ENCODE peak calls at places on chromosomes 16 and 17, in ten cellular contexts. K is adrenal gland, M is testis, N is heart left ventricle, I is A549, V is IMR-90, A is Peyer's patch, Y is tibial nerve, C is ovary, Q is HCT116. P is an unnamed sample. For H3K4me1, the result is how much of the 10 kb centered on the place peaks cover.

GRCh38 chr17:2070241-2071023 is 15.5 kb downstream of the HIC1 start:
- DNase-seq in N (no peak), I (no peak), M (no peak), Y (no peak), C (peak), A (no peak), K (no peak), V (no peak), Q (no peak), P (no peak)

GRCh38 chr17:38609280-38610031 is 3.7 kb upstream of the SRCIN1 start:
- DNase-seq in Y (no peak), A (no peak), N (no peak), V (no peak), K (no peak), Q (no peak), I (no peak), M (no peak), C (no peak), P (no peak)

GRCh38 chr16:60199154-60199553 is 1465.0 kb upstream of the GOT2 start:
- DNase-seq in K (no peak), M (no peak), N (no peak), I (no peak), A (no peak), Q (no peak), C (no peak), V (no peak), Y (no peak), P (no peak)

GRCh38 chr17:61846976-61847375 is 16.4 kb downstream of the BRIP1 start:
- DNase-seq in N (no peak), I (no peak), K (no peak), Q (no peak), A (no peak), V (no peak), M (no peak), Y (no peak), C (no peak), P (no peak)

GRCh38 chr17:36127882-36128369 is 24.3 kb downstream of the CCL4 start:
- DNase-seq in C (no peak), Q (no peak), Y (no peak), K (no peak), V (no peak), N (no peak), I (no peak), M (no peak), A (no peak), P (no peak)

GRCh38 chr16:13809765-13810164 is 110.2 kb upstream of the ERCC4 start:
- DNase-seq in Q (no peak), A (no peak), N (no peak), Y (no peak), K (no peak), V (no peak), C (no peak), I (no peak), M (no peak), P (no peak)

GRCh38 chr17:77526728-77527355 is 386.1 kb downstream of the SEC14L1 start:
- DNase-seq in N (no peak), K (no peak), C (no peak), I (no peak), M (no peak), V (no peak), Q (no peak), A (no peak), Y (no peak), P (no peak)

GRCh38 chr16:81600275-81600674 is 155.7 kb downstream of the CMIP start:
- DNase-seq in V (peak), A (no peak), Q (no peak), K (no peak), C (no peak), Y (no peak), I (peak), N (no peak), M (no peak), P (no peak)

GRCh38 chr16:53504161-53504663 is 1.2 kb upstream of the AKTIP start:
- DNase-seq in Y (peak), M (peak), Q (no peak), N (peak), A (peak), K (peak), V (peak), C (peak), I (peak), P (peak)

GRCh38 chr17:19753661-19754463 is 5.8 kb upstream of the ALDH3A1 start:
- DNase-seq in K (peak), Y (no peak), M (no peak), V (no peak), I (peak), N (no peak), Q (peak), A (peak), C (no peak), P (no peak)

GRCh38 chr16:28876016-28876659 is 2.1 kb upstream of the ATP2A1 start:
- DNase-seq in Q (no peak), A (no peak), V (no peak), N (no peak), I (no peak), M (no peak), K (no peak), C (no peak), Y (no peak), P (no peak)

GRCh38 chr17:55451203-55451641 is 29.6 kb upstream of the MMD start:
- DNase-seq in Q (no peak), M (no peak), K (no peak), C (no peak), V (peak), N (no peak), Y (no peak), A (no peak), I (peak), P (no peak)

GRCh38 chr16:22670551-22670970 is 143.4 kb upstream of the HS3ST2 start:
- DNase-seq in V (no peak), M (peak), N (no peak), I (peak), C (no peak), Y (no peak), K (no peak), A (no peak), Q (peak), P (no peak)

GRCh38 chr17:16415031-16415924 is at the start of gene TRPV2:
- DNase-seq in Y (no peak), K (no peak), M (no peak), V (no peak), C (no peak), I (peak), Q (no peak), N (peak), A (peak), P (no peak)

GRCh38 chr17:67700037-67700436 is 17.7 kb upstream of the NOL11 start:
- DNase-seq in N (no peak), V (no peak), C (no peak), Q (no peak), M (no peak), A (no peak), I (no peak), K (no peak), Y (no peak), P (no peak)

GRCh38 chr17:79952265-79952877 is 83.3 kb downstream of the TBC1D16 start:
- DNase-seq in N (no peak), C (peak), V (no peak), I (no peak), Y (no peak), A (no peak), Q (no peak), K (peak), M (no peak), P (no peak)

GRCh38 chr16:2710021-2710710 is 9.9 kb downstream of the PRSS27 start:
- DNase-seq in K (no peak), N (no peak), Y (no peak), A (no peak), M (no peak), Q (no peak), C (no peak), V (no peak), I (no peak), P (no peak)

GRCh38 chr17:55735784-55736405 is 13.2 kb upstream of the TMEM100 start:
- DNase-seq in N (peak), A (peak), I (peak), Q (peak), C (peak), Y (peak), M (peak), V (peak), K (peak), P (no peak)

GRCh38 chr17:42748906-42749798 is 4.3 kb upstream of the EZH1 start:
- DNase-seq in Q (no peak), I (no peak), N (no peak), A (no peak), V (no peak), Y (peak), K (no peak), C (no peak), M (no peak), P (no peak)

GRCh38 chr17:32264140-32264799 is 1.4 kb upstream of the RHBDL3 start:
- DNase-seq in V (no peak), Y (no peak), N (no peak), K (no peak), M (no peak), Q (no peak), C (no peak), I (peak), A (no peak), P (no peak)

GRCh38 chr16:2953706-2954105 is 10.4 kb upstream of the KREMEN2 start:
- DNase-seq in K (no peak), Y (no peak), C (no peak), V (no peak), N (no peak), A (no peak), I (no peak), M (no peak), Q (no peak), P (no peak)

GRCh38 chr17:75108193-75108592 is 1.6 kb upstream of the ARMC7 start:
- DNase-seq in C (no peak), M (no peak), A (no peak), V (no peak), N (no peak), I (no peak), K (no peak), Y (no peak), Q (no peak), P (no peak)

GRCh38 chr16:81675662-81676535 is 103.2 kb upstream of the PLCG2 start:
- DNase-seq in K (no peak), M (peak), N (no peak), Y (no peak), A (no peak), V (no peak), C (no peak), I (no peak), Q (no peak), P (no peak)

GRCh38 chr17:48283907-48284306 is 146.1 kb downstream of the SKAP1 start:
- DNase-seq in I (no peak), M (no peak), K (no peak), C (no peak), A (no peak), Q (no peak), V (no peak), Y (no peak), N (no peak), P (no peak)

GRCh38 chr17:13665872-13666635 is 64.3 kb upstream of the HS3ST3A1 start:
- DNase-seq in K (no peak), Y (no peak), Q (no peak), M (no peak), N (no peak), A (no peak), I (no peak), C (no peak), V (no peak), P (no peak)

GRCh38 chr17:35094902-35095301 is 24.8 kb downstream of the RAD51D start:
- DNase-seq in C (no peak), Q (peak), Y (no peak), K (no peak), I (peak), M (no peak), V (peak), A (no peak), N (no peak), P (no peak)

GRCh38 chr17:76929572-76929971 is 61.4 kb downstream of the MGAT5B start:
- DNase-seq in K (no peak), Y (no peak), A (no peak), C (no peak), V (no peak), I (no peak), M (no peak), N (no peak), Q (no peak), P (no peak)

GRCh38 chr16:4660454-4661007 is 32.8 kb upstream of the NUDT16L1 start:
- DNase-seq in N (peak), K (peak), V (peak), M (peak), Y (no peak), A (peak), C (peak), I (no peak), Q (no peak), P (peak)

GRCh38 chr17:45221997-45222272 is 250 bp downstream of the FMNL1 start:
- DNase-seq in M (no peak), A (no peak), Q (no peak), V (no peak), K (no peak), Y (no peak), I (no peak), C (no peak), N (no peak), P (no peak)

GRCh38 chr17:45221081-45221996 is at the start of gene FMNL1:
- DNase-seq in K (peak), N (peak), A (peak), M (peak), V (no peak), C (no peak), Y (no peak), I (no peak), Q (no peak), P (no peak)

GRCh38 chr17:45223541-45224528 is 2.1 kb downstream of the FMNL1 start:
- DNase-seq in N (no peak), I (no peak), V (no peak), C (no peak), K (no peak), M (no peak), Y (no peak), A (no peak), Q (no peak), P (no peak)

GRCh38 chr17:45222994-45223540 is 1.4 kb downstream of the FMNL1 start:
- DNase-seq in C (no peak), N (no peak), V (no peak), M (no peak), A (no peak), Y (no peak), Q (no peak), K (no peak), I (no peak), P (no peak)

DNA sequence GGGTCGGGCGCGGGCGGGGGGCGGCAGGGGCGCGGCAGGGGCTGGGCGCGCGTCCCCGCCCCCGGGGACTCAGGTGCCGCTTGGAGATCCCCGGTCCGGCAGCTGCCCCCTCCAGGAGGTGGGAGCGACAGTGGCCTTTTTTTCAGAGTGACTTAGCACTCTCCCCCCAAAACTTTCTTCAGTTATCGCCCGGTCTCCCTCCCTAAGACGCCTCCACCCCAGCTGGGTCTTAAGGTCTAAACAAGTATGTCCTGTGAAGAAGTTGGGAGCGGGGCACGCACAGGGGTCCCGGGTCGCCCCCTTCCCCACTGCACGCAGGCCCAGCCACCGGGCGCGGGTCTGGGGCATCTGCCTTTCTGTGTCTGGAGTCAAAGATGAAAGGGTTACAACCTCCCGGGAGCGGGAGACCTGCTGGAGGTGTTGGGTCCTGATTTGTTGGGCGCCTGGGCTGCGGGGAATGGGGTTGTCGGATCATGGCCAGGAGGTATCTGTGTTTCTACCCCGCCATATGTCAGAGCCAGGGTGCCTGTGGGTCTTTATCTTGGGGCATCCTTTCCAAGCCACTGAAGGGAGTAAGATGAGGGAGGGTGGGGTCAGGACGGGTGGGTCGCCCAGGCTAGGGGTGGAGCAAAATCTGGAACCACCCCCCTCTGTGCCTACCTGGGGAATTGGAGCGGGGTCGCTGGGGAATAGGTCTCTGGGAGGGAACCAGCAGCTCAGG is 748 bp downstream of the FMNL1 start:
- DNase-seq in C (no peak), A (peak), V (no peak), M (no peak), K (no peak), Y (no peak), N (no peak), Q (no peak), I (no peak), P (no peak)
- H3K4me1 ChIP-seq in C (under half), A (under half), V (under half), M (under half), K (under half), Y (under half), N (under half), Q (under half), I (half or more), P (under half)

DNA sequence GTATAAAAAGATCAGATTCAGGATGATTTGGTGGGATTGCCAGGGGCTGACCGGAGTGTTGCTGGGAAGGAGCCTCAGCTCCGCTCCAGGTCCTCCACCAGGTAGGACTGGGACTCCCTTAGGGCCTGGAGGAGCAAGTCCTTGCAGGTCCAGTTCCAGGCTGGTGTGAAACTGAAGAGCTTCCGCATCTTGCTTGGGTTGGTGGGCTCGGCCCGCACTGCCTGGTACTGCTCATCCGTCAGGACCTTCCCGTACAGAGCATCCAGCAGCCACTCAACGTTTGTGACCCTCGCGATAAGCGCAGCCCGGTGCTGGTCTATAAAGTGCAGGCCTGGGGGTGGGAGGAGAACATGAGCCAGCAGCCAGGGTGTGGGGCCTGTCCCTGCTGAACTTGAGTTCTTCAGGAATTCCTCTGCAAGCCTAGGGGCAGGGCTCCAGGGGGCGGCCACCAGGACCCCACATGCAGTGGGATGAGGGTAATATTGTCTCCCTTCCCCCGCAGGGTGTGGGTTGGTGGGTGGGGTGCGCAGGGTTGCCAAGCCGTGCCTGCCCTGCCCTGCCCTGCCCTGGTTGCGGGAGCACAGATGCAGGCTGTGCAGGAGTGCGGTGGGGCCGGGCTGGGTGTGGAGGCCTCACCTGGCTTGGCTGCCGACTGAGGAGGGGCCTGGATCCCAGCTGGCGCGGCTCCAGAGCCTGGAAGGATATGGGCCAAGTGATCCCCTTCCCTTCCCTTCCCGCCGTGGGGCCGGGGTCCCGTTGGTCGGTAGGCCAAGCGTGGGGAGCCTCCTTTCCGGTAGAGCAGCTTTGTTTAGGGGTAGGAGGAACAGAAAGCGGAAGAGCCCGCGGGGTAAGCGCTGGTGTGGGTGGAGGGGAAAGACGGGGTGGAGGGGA is 804 bp downstream of the PYCARD start:
- DNase-seq in I (no peak), A (peak), K (no peak), C (no peak), Y (no peak), V (no peak), N (peak), Q (no peak), M (no peak), P (no peak)
- TF ChIP-seq POLR2A in I (no peak), A (peak), K (no peak), C (no peak), Y (no peak), V (no peak), N (no peak), Q (no peak), M (no peak), P (no peak)

GRCh38 chr16:31440511-31441184 is 1.9 kb downstream of the ZNF843 start:
- DNase-seq in M (no peak), V (no peak), N (no peak), K (no peak), Y (no peak), Q (no peak), A (no peak), C (no peak), I (no peak), P (no peak)
- H3K27ac ChIP-seq in M (no peak), V (no peak), N (no peak), K (no peak), Y (no peak), Q (no peak), A (no peak), C (no peak), I (no peak), P (no peak)

GRCh38 chr16:68086860-68087268 is 1.7 kb downstream of the NFATC3 start:
- DNase-seq in C (no peak), Q (no peak), K (no peak), Y (no peak), N (no peak), I (no peak), V (no peak), M (no peak), A (no peak), P (no peak)
- H3K4me1 ChIP-seq in C (under half), Q (under half), K (half or more), Y (under half), N (half or more), I (under half), V (under half), M (under half), A (under half), P (under half)

GRCh38 chr16:30065112-30065942 is at the start of gene ALDOA:
- DNase-seq in M (peak), Y (peak), A (peak), Q (peak), K (peak), V (peak), C (peak), N (peak), I (peak), P (peak)

GRCh38 chr16:30064746-30065111 is 831 bp upstream of the ALDOA start:
- DNase-seq in V (no peak), C (no peak), K (no peak), A (no peak), I (no peak), N (no peak), M (no peak), Y (peak), Q (no peak), P (no peak)

GRCh38 chr16:30065943-30066881 is 652 bp downstream of the ALDOA start:
- DNase-seq in V (peak), Y (no peak), M (peak), K (peak), I (peak), C (peak), Q (no peak), A (peak), N (no peak), P (peak)

GRCh38 chr16:30063278-30063892 is 2.2 kb upstream of the ALDOA start:
- DNase-seq in V (no peak), N (no peak), I (no peak), C (no peak), Q (no peak), A (no peak), M (no peak), Y (no peak), K (no peak), P (no peak)

GRCh38 chr16:30063893-30064745 is 1.4 kb upstream of the ALDOA start:
- DNase-seq in C (peak), V (peak), I (peak), Y (peak), Q (no peak), K (peak), N (peak), A (peak), M (peak), P (peak)
- TF ChIP-seq POLR2A in C (peak), V (no peak), I (no peak), Y (peak), Q (no peak), K (no peak), N (no peak), A (no peak), M (no peak), P (peak)

GRCh38 chr16:27253526-27253930 is 15.0 kb downstream of the NSMCE1 start:
- DNase-seq in V (peak), A (peak), K (peak), Q (peak), N (no peak), Y (no peak), C (no peak), I (peak), M (no peak), P (no peak)

GRCh38 chr16:27251561-27252205 is 16.9 kb downstream of the NSMCE1 start:
- DNase-seq in M (no peak), C (no peak), Y (no peak), A (no peak), I (no peak), V (no peak), K (no peak), Q (no peak), N (no peak), P (no peak)

GRCh38 chr16:27252206-27252585 is 16.4 kb downstream of the NSMCE1 start:
- DNase-seq in Q (no peak), V (no peak), Y (no peak), I (no peak), A (no peak), M (no peak), N (no peak), K (no peak), C (no peak), P (no peak)

GRCh38 chr16:27256861-27257260 is 11.7 kb downstream of the NSMCE1 start:
- DNase-seq in N (no peak), V (no peak), M (no peak), Q (no peak), I (no peak), A (peak), C (no peak), Y (no peak), K (no peak), P (no peak)

GRCh38 chr16:27254262-27254811 is 14.2 kb downstream of the NSMCE1 start:
- DNase-seq in K (no peak), I (no peak), Q (no peak), V (no peak), M (no peak), A (peak), N (no peak), C (no peak), Y (no peak), P (no peak)
- H3K27ac ChIP-seq in K (peak), I (no peak), Q (peak), V (peak), M (no peak), A (peak), N (no peak), C (no peak), Y (peak), P (peak)

P was measured in uterus.